ENCODE peak calls at places on chromosomes 5 and 9, in five cellular contexts. W is SW 1271, D is iris pigment epithelial cell, N is NCI-H1436, R is astrocyte of the cerebellum. U is an unnamed sample.

GRCh38 chr5:128965011-128965637 is at the start of gene SLC27A6:
- DNase-seq in D (no peak), R (no peak), N (no peak), W (no peak), U (no peak)

GRCh38 chr5:111394580-111394979 is 117.8 kb downstream of the STARD4 start:
- DNase-seq in N (no peak), W (peak; percentile 31), R (no peak), D (peak; percentile 77), U (peak; percentile 74)

GRCh38 chr9:88809371-88809770 is 181.9 kb upstream of the S1PR3 start:
- DNase-seq in W (no peak), N (no peak), R (no peak), D (peak; percentile 26), U (no peak)

GRCh38 chr5:132204736-132205135 is 22.9 kb downstream of the P4HA2 start:
- DNase-seq in R (no peak), D (no peak), W (no peak), N (no peak), U (no peak)

GRCh38 chr5:57824047-57824446 is 341.4 kb upstream of the ACTBL2 start:
- DNase-seq in D (peak; percentile 92), W (peak; percentile 83), N (no peak), R (peak; percentile 80), U (peak; percentile 87)

GRCh38 chr9:78321505-78321904 is 24.6 kb downstream of the PSAT1 start:
- DNase-seq in N (no peak), R (no peak), W (no peak), D (no peak), U (no peak)

GRCh38 chr5:116075117-116075910 is 9.5 kb upstream of the COMMD10 start:
- DNase-seq in R (no peak), W (no peak), D (no peak), N (no peak), U (no peak)

GRCh38 chr5:179801304-179802206 is 5.1 kb downstream of the MGAT4B start:
- DNase-seq in R (no peak), D (no peak), W (no peak), N (no peak), U (no peak)

GRCh38 chr9:3912260-3912659 is 386.5 kb upstream of the RFX3 start:
- DNase-seq in D (peak; percentile 28), R (no peak), W (no peak), N (no peak), U (no peak)

GRCh38 chr9:98453589-98454311 is 198.3 kb upstream of the TBC1D2 start:
- DNase-seq in R (no peak), N (no peak), D (peak; percentile 45), W (no peak), U (peak; percentile 44)

GRCh38 chr5:3010301-3010952 is 258.9 kb upstream of the IRX2 start:
- DNase-seq in R (no peak), W (no peak), D (no peak), N (no peak), U (peak; percentile 66)

GRCh38 chr9:116000748-116001329 is 152.8 kb upstream of the PAPPA start:
- DNase-seq in D (no peak), R (no peak), W (peak; percentile 28), N (no peak), U (no peak)

GRCh38 chr9:33619666-33620404 is 95.8 kb downstream of the ANKRD18B start:
- DNase-seq in W (peak; percentile 7), D (peak; percentile 93), R (peak; percentile 19), N (peak; percentile 7), U (peak; percentile 36)

GRCh38 chr9:20997503-20998076 is 33.9 kb downstream of the HACD4 start:
- DNase-seq in N (no peak), W (no peak), D (no peak), R (no peak), U (no peak)

GRCh38 chr9:37747271-37747753 is 6.3 kb upstream of the TRMT10B start:
- DNase-seq in N (peak; percentile 57), R (peak; percentile 46), D (peak; percentile 74), W (peak; percentile 26), U (peak; percentile 79)

GRCh38 chr5:104186100-104186499 is 623.5 kb upstream of the NUDT12 start:
- DNase-seq in W (no peak), R (no peak), D (peak; percentile 45), N (no peak), U (no peak)